ENCODE peak calls at places on chromosomes 12 and 14, in nine cellular contexts. J, I, Q, V, N, L, M, E and Y are unnamed samples.

GRCh38 chr14:53537421-53538315 is 384.5 kb upstream of the DDHD1 start:
- DNase-seq in V (no peak), I (no peak), M (no peak), L (peak), J (no peak), N (peak), Q (no peak), E (no peak), Y (no peak)

GRCh38 chr14:54556535-54556934 is 10.4 kb upstream of the SAMD4A start:
- DNase-seq in V (no peak), M (no peak), Q (no peak), J (peak), I (no peak), L (no peak), E (no peak), N (no peak), Y (no peak)

GRCh38 chr12:89390802-89391673 is 38.7 kb upstream of the DUSP6 start:
- DNase-seq in I (no peak), J (peak), V (no peak), M (no peak), E (no peak), N (peak), Q (no peak), L (peak), Y (no peak)

GRCh38 chr12:108679282-108679681 is 45.6 kb upstream of the SELPLG start:
- DNase-seq in E (no peak), Q (no peak), I (no peak), J (no peak), M (no peak), N (no peak), L (no peak), V (no peak), Y (no peak)

GRCh38 chr12:71477609-71478008 is 38.0 kb downstream of the LGR5 start:
- DNase-seq in N (no peak), M (no peak), V (no peak), Q (no peak), J (no peak), I (no peak), E (no peak), L (no peak), Y (no peak)

GRCh38 chr14:96962337-96962736 is 165.2 kb downstream of the VRK1 start:
- DNase-seq in I (peak), E (peak), Q (no peak), L (no peak), V (no peak), M (no peak), N (no peak), J (no peak), Y (no peak)

GRCh38 chr12:131604146-131604844 is 106.6 kb upstream of the SFSWAP start:
- DNase-seq in V (peak), L (no peak), I (no peak), Q (no peak), J (no peak), E (no peak), M (no peak), N (no peak), Y (no peak)

GRCh38 chr14:96264850-96265249 is 8.8 kb downstream of the BDKRB1 start:
- DNase-seq in I (no peak), N (peak), M (no peak), L (no peak), V (no peak), E (no peak), J (peak), Q (no peak), Y (no peak)

GRCh38 chr12:108778053-108778452 is 46.7 kb upstream of the CORO1C start:
- DNase-seq in L (no peak), E (no peak), N (no peak), V (no peak), M (no peak), Q (no peak), I (no peak), J (no peak), Y (no peak)

GRCh38 chr14:89617471-89618291 is 200.6 kb upstream of the FOXN3 start:
- DNase-seq in E (no peak), L (peak), N (peak), I (no peak), V (peak), J (peak), Q (no peak), M (peak), Y (peak)

GRCh38 chr14:75514673-75515630 is 7.3 kb upstream of the BATF start:
- DNase-seq in I (no peak), E (no peak), N (peak), J (no peak), L (no peak), M (no peak), Q (peak), V (no peak), Y (no peak)

GRCh38 chr12:54173066-54173726 is 15.6 kb downstream of the SMUG1 start:
- DNase-seq in L (peak), M (no peak), V (no peak), Q (no peak), J (peak), N (peak), I (no peak), E (no peak), Y (peak)

GRCh38 chr14:89314274-89314673 is 102.8 kb downstream of the FOXN3 start:
- DNase-seq in J (no peak), E (no peak), M (no peak), N (no peak), L (no peak), Q (no peak), I (no peak), V (no peak), Y (no peak)